ENCODE peak calls at places on chromosomes 16 and 17, in four cellular contexts. One of them, this sample, is unnamed.

GRCh38 chr16:87698241-87698640 is 67.5 kb downstream of the KLHDC4 start:
- DNase-seq in HepG2: no peak
- DNase-seq in K562: no peak
- DNase-seq in WTC11: no peak
- DNase-seq in this sample: peak; percentile 51

GRCh38 chr16:67426022-67426421 is 4.9 kb upstream of the HSD11B2 start:
- DNase-seq in HepG2: no peak
- DNase-seq in K562: no peak
- DNase-seq in WTC11: no peak
- DNase-seq in this sample: no peak

GRCh38 chr16:72875291-72876036 is 172.5 kb downstream of the ZFHX3 start:
- DNase-seq in WTC11: no peak
- DNase-seq in K562: no peak
- DNase-seq in HepG2: peak; percentile 35
- DNase-seq in this sample: no peak

GRCh38 chr17:44307387-44308186 is 814 bp upstream of the RUNDC3A start:
- DNase-seq in HepG2: no peak
- DNase-seq in K562: no peak
- DNase-seq in WTC11: peak; percentile 76
- DNase-seq in this sample: no peak

GRCh38 chr17:67534941-67535340 is 157.9 kb downstream of the PITPNC1 start:
- DNase-seq in K562: no peak
- DNase-seq in WTC11: no peak
- DNase-seq in HepG2: no peak
- DNase-seq in this sample: no peak

GRCh38 chr17:36601303-36602029 is at the start of gene MRM1:
- DNase-seq in K562: peak; percentile 97
- DNase-seq in HepG2: peak; percentile 86
- DNase-seq in WTC11: peak; percentile 93
- DNase-seq in this sample: peak; percentile 77

GRCh38 chr17:49779730-49780220 is 8.7 kb upstream of the KAT7 start:
- DNase-seq in WTC11: no peak
- DNase-seq in K562: peak; percentile 78
- DNase-seq in HepG2: peak; percentile 56
- DNase-seq in this sample: no peak

GRCh38 chr17:3400008-3400407 is 1.8 kb upstream of the OR1E1 start:
- DNase-seq in K562: no peak
- DNase-seq in WTC11: no peak
- DNase-seq in HepG2: no peak
- DNase-seq in this sample: no peak

GRCh38 chr17:35486920-35487727 is 38.6 kb upstream of the SLFN13 start:
- DNase-seq in HepG2: no peak
- DNase-seq in WTC11: no peak
- DNase-seq in K562: peak; percentile 41
- DNase-seq in this sample: peak; percentile 23

GRCh38 chr17:39166437-39167335 is 725 bp upstream of the ARL5C start:
- DNase-seq in K562: no peak
- DNase-seq in HepG2: no peak
- DNase-seq in WTC11: no peak
- DNase-seq in this sample: no peak

GRCh38 chr17:65078441-65079160 is 22.1 kb upstream of the GNA13 start:
- DNase-seq in K562: no peak
- DNase-seq in WTC11: no peak
- DNase-seq in HepG2: no peak
- DNase-seq in this sample: no peak

GRCh38 chr17:56358651-56359050 is 205.4 kb downstream of the ANKFN1 start:
- DNase-seq in K562: no peak
- DNase-seq in WTC11: no peak
- DNase-seq in HepG2: no peak
- DNase-seq in this sample: no peak

GRCh38 chr17:15213381-15214087 is 51.6 kb downstream of the PMP22 start:
- DNase-seq in WTC11: no peak
- DNase-seq in K562: peak; percentile 65
- DNase-seq in HepG2: no peak
- DNase-seq in this sample: no peak

GRCh38 chr16:674968-675883 is at the start of gene RHBDL1:
- DNase-seq in K562: peak; percentile 90
- DNase-seq in HepG2: peak; percentile 26
- DNase-seq in WTC11: peak; percentile 60
- DNase-seq in this sample: no peak

GRCh38 chr16:29854520-29855100 is 8.4 kb downstream of the CDIPT start:
- DNase-seq in WTC11: no peak
- DNase-seq in K562: no peak
- DNase-seq in HepG2: no peak
- DNase-seq in this sample: no peak

GRCh38 chr16:85017151-85017550 is 5.8 kb upstream of the ZDHHC7 start:
- DNase-seq in WTC11: no peak
- DNase-seq in HepG2: no peak
- DNase-seq in K562: no peak
- DNase-seq in this sample: peak; percentile 19

GRCh38 chr16:29012913-29013641 is 28.2 kb downstream of the LAT start:
- DNase-seq in WTC11: no peak
- DNase-seq in HepG2: no peak
- DNase-seq in K562: no peak
- DNase-seq in this sample: no peak

GRCh38 chr17:66547170-66547865 is 244.9 kb downstream of the PRKCA start:
- DNase-seq in WTC11: no peak
- DNase-seq in K562: no peak
- DNase-seq in HepG2: peak; percentile 58
- DNase-seq in this sample: no peak

GRCh38 chr17:81428121-81428515 is 32.9 kb downstream of the BAHCC1 start:
- DNase-seq in K562: no peak
- DNase-seq in HepG2: no peak
- DNase-seq in WTC11: no peak
- DNase-seq in this sample: no peak

GRCh38 chr17:34527908-34528470 is 51.4 kb upstream of the TMEM132E start:
- DNase-seq in K562: peak; percentile 24
- DNase-seq in WTC11: peak; percentile 61
- DNase-seq in HepG2: no peak
- DNase-seq in this sample: no peak

GRCh38 chr17:28741358-28742349 is 2.2 kb upstream of the TRAF4 start:
- DNase-seq in K562: peak; percentile 73
- DNase-seq in WTC11: no peak
- DNase-seq in HepG2: no peak
- DNase-seq in this sample: no peak

GRCh38 chr17:64617125-64617780 is 44.9 kb downstream of the SMURF2 start:
- DNase-seq in K562: no peak
- DNase-seq in WTC11: no peak
- DNase-seq in HepG2: no peak
- DNase-seq in this sample: no peak

GRCh38 chr16:27822529-27823437 is 240.7 kb downstream of the GSG1L start:
- DNase-seq in WTC11: no peak
- DNase-seq in HepG2: no peak
- DNase-seq in K562: no peak
- DNase-seq in this sample: no peak

GRCh38 chr16:85195884-85196816 is 83.9 kb upstream of the CIBAR2 start:
- DNase-seq in WTC11: no peak
- DNase-seq in K562: no peak
- DNase-seq in HepG2: no peak
- DNase-seq in this sample: no peak

GRCh38 chr17:65975878-65976277 is 216.1 kb downstream of the CEP112 start:
- DNase-seq in K562: no peak
- DNase-seq in WTC11: no peak
- DNase-seq in HepG2: no peak
- DNase-seq in this sample: no peak

GRCh38 chr16:11316331-11317015 is 28.8 kb upstream of the RMI2 start:
- DNase-seq in WTC11: peak; percentile 71
- DNase-seq in K562: no peak
- DNase-seq in HepG2: no peak
- DNase-seq in this sample: no peak

GRCh38 chr17:75652934-75653549 is 13.9 kb downstream of the RECQL5 start:
- DNase-seq in WTC11: peak; percentile 76
- DNase-seq in K562: peak; percentile 65
- DNase-seq in HepG2: peak; percentile 59
- DNase-seq in this sample: no peak

GRCh38 chr17:4818276-4818675 is 11.3 kb downstream of the PLD2 start:
- DNase-seq in WTC11: peak; percentile 47
- DNase-seq in K562: peak; percentile 32
- DNase-seq in HepG2: no peak
- DNase-seq in this sample: no peak

GRCh38 chr16:66486773-66487579 is 59.9 kb downstream of the BEAN1 start:
- DNase-seq in HepG2: no peak
- DNase-seq in WTC11: no peak
- DNase-seq in K562: no peak
- DNase-seq in this sample: no peak

GRCh38 chr16:13480801-13481200 is 439.2 kb upstream of the ERCC4 start:
- DNase-seq in K562: no peak
- DNase-seq in HepG2: no peak
- DNase-seq in WTC11: no peak
- DNase-seq in this sample: no peak

GRCh38 chr16:64398795-64399194 is 723.1 kb downstream of the CDH11 start:
- DNase-seq in HepG2: no peak
- DNase-seq in WTC11: no peak
- DNase-seq in K562: no peak
- DNase-seq in this sample: no peak

GRCh38 chr17:73360961-73361761 is 49.4 kb upstream of the CDC42EP4 start:
- DNase-seq in HepG2: no peak
- DNase-seq in K562: no peak
- DNase-seq in WTC11: peak; percentile 67
- DNase-seq in this sample: no peak
- TF ChIP-seq CREM in HepG2: no peak
- TF ChIP-seq CREM in K562: no peak
- TF ChIP-seq CREM in WTC11: no peak
- TF ChIP-seq CREM in this sample: no peak

DNA sequence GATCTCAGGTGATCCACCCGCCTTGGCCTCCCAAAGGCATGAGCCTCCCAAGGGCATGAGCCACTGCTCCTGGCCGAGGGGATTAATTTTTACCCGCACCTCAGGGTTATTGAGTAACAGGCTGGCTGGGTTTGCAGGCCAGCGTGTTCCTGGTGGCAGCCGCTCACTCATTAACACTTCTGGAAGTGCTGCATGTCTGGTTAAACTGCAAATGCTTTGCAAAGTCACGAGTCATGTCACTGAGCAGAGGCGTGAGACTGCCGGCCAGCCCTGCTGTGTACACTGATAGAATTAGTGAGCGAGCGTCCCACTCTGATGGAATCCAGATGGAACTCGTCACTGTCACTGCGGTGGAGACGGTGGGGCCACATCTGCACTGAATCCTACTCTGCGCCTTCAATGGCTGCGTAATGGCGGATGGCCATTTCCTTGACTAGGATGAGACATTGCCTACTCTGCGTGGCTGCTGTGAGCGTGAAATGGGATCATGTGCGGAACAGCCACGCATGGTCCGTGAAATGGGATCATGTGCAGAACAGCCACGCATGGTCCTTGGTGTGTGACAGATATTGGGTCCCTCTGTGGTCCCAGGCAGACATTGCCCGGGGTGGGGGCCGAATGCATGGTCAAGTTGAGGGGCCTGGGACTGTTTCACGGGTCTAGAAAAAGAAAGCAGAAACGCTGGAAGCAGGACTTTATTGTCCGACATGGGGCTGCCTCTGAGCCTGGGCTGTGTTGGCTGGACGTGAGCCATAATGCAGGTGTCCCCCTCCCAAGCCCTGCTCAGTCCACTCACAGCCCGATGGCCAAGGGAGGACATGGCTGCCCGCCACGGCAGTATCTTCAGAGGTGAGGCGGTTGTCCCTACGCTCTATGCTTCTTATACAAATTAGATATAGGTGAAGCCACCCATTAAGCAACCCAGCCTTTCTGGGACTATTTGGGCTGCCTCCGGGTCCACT is 740 bp upstream of the SLC5A10 start:
- DNase-seq in K562: peak; percentile 34
- DNase-seq in HepG2: no peak
- DNase-seq in WTC11: no peak
- DNase-seq in this sample: no peak
- TF ChIP-seq CREM in K562: no peak
- TF ChIP-seq CREM in HepG2: no peak
- TF ChIP-seq CREM in WTC11: no peak
- TF ChIP-seq CREM in this sample: no peak

DNA sequence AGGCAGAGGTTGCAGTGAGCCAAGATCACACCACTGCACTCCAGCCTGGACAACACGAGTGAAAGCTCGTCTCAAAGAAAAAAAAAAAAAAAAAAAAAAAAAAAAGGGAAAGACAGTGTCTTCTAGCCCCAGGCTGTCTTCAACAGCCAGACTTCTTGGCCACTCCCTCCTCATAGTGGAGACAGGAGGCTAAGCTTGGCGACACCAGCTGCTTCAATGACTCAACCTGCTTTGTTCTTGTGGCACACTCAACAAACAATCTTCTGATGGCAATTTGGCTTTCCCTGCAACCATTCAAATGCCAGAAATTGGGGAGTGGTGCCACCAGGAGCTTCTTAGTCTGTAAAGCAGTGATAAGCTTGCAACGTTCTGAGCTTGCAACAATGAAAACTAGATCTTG is 290.4 kb upstream of the DYNLRB2 start:
- DNase-seq in K562: no peak
- DNase-seq in WTC11: no peak
- DNase-seq in HepG2: no peak
- DNase-seq in this sample: no peak
- TF ChIP-seq CREM in K562: no peak
- TF ChIP-seq CREM in WTC11: no peak
- TF ChIP-seq CREM in HepG2: no peak
- TF ChIP-seq CREM in this sample: no peak

GRCh38 chr16:2966043-2966802 is 2.1 kb downstream of the KREMEN2 start:
- DNase-seq in WTC11: peak; percentile 37
- DNase-seq in K562: no peak
- DNase-seq in HepG2: no peak
- DNase-seq in this sample: no peak

GRCh38 chr16:2963611-2964415 is at the start of gene KREMEN2:
- DNase-seq in WTC11: peak; percentile 83
- DNase-seq in HepG2: peak; percentile 56
- DNase-seq in K562: peak; percentile 93
- DNase-seq in this sample: no peak

GRCh38 chr16:2962334-2963073 is 1.6 kb upstream of the KREMEN2 start:
- DNase-seq in HepG2: no peak
- DNase-seq in K562: no peak
- DNase-seq in WTC11: no peak
- DNase-seq in this sample: no peak

GRCh38 chr16:2963074-2963610 is 933 bp upstream of the KREMEN2 start:
- DNase-seq in K562: peak; percentile 71
- DNase-seq in WTC11: peak; percentile 44
- DNase-seq in HepG2: no peak
- DNase-seq in this sample: no peak

DNA sequence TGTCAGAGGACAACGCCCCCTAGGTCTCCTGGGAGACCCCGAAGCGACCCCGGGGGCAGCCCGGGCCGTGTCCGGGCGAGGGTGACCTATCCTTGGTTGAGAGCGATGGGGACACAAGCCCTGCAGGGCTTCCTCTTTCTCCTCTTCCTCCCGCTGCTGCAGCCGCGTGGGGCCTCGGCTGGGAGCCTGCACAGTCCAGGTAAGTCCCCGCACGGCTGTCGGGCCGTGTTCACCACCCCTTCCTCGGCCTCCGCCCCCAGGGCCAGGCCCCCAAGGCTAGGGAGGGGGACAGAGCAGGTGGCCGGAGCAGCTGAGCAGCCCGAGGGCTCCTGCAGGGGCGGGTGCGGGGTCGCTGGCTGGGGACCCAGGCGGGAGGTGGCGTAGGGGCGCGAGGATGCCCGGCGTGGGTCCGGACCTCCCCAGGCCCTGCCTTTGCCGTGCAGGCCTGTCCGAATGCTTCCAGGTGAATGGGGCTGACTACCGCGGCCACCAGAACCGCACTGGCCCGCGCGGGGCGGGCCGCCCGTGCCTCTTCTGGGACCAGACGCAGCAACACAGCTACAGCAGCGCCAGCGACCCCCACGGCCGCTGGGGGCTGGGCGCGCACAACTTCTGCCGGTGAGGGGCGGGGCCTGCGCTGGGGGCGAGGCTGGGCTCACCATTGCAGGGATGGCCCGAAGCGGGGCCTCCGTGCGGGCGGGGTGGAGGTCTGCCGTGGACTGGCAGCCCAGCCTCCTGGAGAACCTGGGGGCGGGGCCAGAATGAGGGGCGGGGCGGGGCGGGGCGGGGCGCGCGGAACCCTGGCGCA is 545 bp downstream of the KREMEN2 start:
- DNase-seq in K562: peak; percentile 92
- DNase-seq in HepG2: peak; percentile 74
- DNase-seq in WTC11: peak; percentile 98
- DNase-seq in this sample: no peak
- TF ChIP-seq CREM in K562: peak; percentile 6
- TF ChIP-seq CREM in HepG2: no peak
- TF ChIP-seq CREM in WTC11: no peak
- TF ChIP-seq CREM in this sample: no peak